ENCODE peak calls at places on chromosomes 7 and 10, in nine cellular contexts. M, G, B, X, S, F, Y, R and C are unnamed samples.
A peak's percentile ranks its signal among the peaks of the same experiment; 100 is the strongest.

GRCh38 chr10:22666287-22667092 is 47.9 kb downstream of the PIP4K2A start:
- DNase-seq in M (peak; percentile 82), G (peak; percentile 57), B (peak; percentile 81), X (no peak), S (peak; percentile 92), F (no peak), Y (no peak), R (no peak), C (peak; percentile 44)

GRCh38 chr7:152709307-152710133 is 33.6 kb upstream of the XRCC2 start:
- DNase-seq in M (no peak), G (no peak), B (no peak), X (peak; percentile 44), S (no peak), F (no peak), Y (no peak), R (no peak), C (no peak)

GRCh38 chr7:68904635-68905034 is 693.6 kb upstream of the AUTS2 start:
- DNase-seq in M (no peak), G (peak; percentile 4), B (peak; percentile 9), X (no peak), S (no peak), F (peak; percentile 12), Y (no peak), R (no peak), C (no peak)

GRCh38 chr7:113774182-113774807 is 144.5 kb downstream of the PPP1R3A start:
- DNase-seq in M (no peak), G (peak; percentile 66), B (peak; percentile 87), X (peak; percentile 42), S (peak; percentile 6), F (peak; percentile 39), Y (peak; percentile 31), R (no peak), C (no peak)

GRCh38 chr10:43939939-43940810 is 291.5 kb upstream of the ZNF32 start:
- DNase-seq in M (no peak), G (peak; percentile 11), B (peak; percentile 17), X (no peak), S (no peak), F (peak; percentile 60), Y (peak; percentile 49), R (no peak), C (no peak)

GRCh38 chr10:49600046-49600445 is 10.1 kb upstream of the SLC18A3 start:
- DNase-seq in M (no peak), G (no peak), B (no peak), X (no peak), S (no peak), F (no peak), Y (no peak), R (no peak), C (no peak)

GRCh38 chr7:4266270-4267040 is 415.6 kb upstream of the FOXK1 start:
- DNase-seq in M (no peak), G (no peak), B (no peak), X (no peak), S (no peak), F (no peak), Y (no peak), R (no peak), C (no peak)

GRCh38 chr7:88200793-88201192 is 19.0 kb downstream of the SRI start:
- DNase-seq in M (no peak), G (no peak), B (no peak), X (no peak), S (no peak), F (no peak), Y (no peak), R (no peak), C (no peak)

GRCh38 chr10:79014796-79015195 is 54.0 kb upstream of the ZMIZ1 start:
- DNase-seq in M (no peak), G (no peak), B (no peak), X (no peak), S (no peak), F (no peak), Y (no peak), R (peak; percentile 51), C (no peak)

GRCh38 chr10:79007843-79008319 is 60.9 kb upstream of the ZMIZ1 start:
- DNase-seq in M (no peak), G (peak; percentile 28), B (peak; percentile 45), X (no peak), S (no peak), F (peak; percentile 63), Y (no peak), R (no peak), C (no peak)

GRCh38 chr10:79009144-79009543 is 59.6 kb upstream of the ZMIZ1 start:
- DNase-seq in M (no peak), G (no peak), B (no peak), X (no peak), S (no peak), F (no peak), Y (no peak), R (no peak), C (no peak)

GRCh38 chr10:79013406-79013805 is 55.4 kb upstream of the ZMIZ1 start:
- DNase-seq in M (no peak), G (no peak), B (no peak), X (no peak), S (no peak), F (no peak), Y (no peak), R (no peak), C (no peak)

DNA sequence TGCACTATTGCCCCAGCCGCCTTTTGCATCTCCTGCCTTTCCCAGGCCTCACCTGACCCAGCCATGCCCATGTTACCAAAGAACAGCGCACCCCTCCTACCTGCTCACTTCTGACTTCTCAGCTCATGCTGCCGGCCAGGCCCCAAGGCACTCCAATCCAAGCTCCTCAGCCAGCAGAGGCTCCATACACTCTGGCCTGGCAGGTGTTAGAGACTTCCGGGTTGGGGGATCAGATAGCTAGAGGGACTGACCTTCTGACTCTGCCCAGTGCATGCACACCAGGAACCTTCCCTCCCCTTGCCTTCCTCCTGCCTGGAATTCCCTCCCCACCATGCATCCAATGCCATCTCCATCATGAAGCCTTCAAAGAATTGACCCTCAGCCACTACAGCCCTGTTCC is 56.2 kb upstream of the ZMIZ1 start:
- DNase-seq in M (no peak), G (no peak), B (no peak), X (no peak), S (no peak), F (no peak), Y (no peak), R (no peak), C (no peak)
- H3K4me3 ChIP-seq in M (no peak overlapping the region), G (no peak overlapping the region), B (no peak overlapping the region), X (no peak overlapping the region), S (no peak overlapping the region), F (no peak overlapping the region), Y (no peak overlapping the region), R (no peak overlapping the region), C (no peak overlapping the region)

GRCh38 chr10:114684822-114685209 is 26.7 kb upstream of the ABLIM1 start:
- DNase-seq in M (no peak), G (peak; percentile 75), B (peak; percentile 55), X (peak; percentile 70), S (no peak), F (peak; percentile 69), Y (peak; percentile 43), R (no peak), C (no peak)
- H3K4me3 ChIP-seq in M (no peak overlapping the region), G (no peak overlapping the region), B (no peak overlapping the region), X (peak overlapping the region; percentile 53), S (no peak overlapping the region), F (no peak overlapping the region), Y (peak overlapping the region; percentile 44), R (no peak overlapping the region), C (no peak overlapping the region)

DNA sequence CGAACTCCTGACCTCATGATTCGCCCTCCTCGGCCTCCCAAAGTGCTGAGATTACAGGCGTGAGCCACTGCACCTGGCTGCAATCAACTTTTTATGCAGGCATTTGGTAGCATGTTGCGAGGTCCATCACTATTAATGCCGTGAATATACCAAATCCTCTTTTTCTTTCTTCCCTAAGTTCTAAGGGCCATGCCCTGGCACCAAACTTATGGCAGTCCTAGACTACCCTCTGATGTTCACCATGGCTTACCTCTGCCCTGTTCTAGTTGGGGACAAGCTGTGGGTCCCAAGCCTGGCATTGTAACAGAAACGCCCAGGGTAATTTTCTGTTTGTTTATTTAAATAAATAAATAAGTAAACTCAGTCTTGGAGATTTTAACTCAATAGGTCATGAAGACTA is 13.3 kb downstream of the PRSS2 start:
- DNase-seq in M (no peak), G (no peak), B (no peak), X (peak; percentile 54), S (no peak), F (no peak), Y (no peak), R (no peak), C (no peak)
- H3K4me3 ChIP-seq in M (no peak overlapping the region), G (no peak overlapping the region), B (no peak overlapping the region), X (no peak overlapping the region), S (no peak overlapping the region), F (no peak overlapping the region), Y (no peak overlapping the region), R (no peak overlapping the region), C (no peak overlapping the region)

GRCh38 chr7:98286701-98287485 is 5.4 kb downstream of the BRI3 start:
- DNase-seq in M (no peak), G (no peak), B (no peak), X (no peak), S (no peak), F (no peak), Y (no peak), R (no peak), C (no peak)

GRCh38 chr7:98283887-98284222 is 2.4 kb downstream of the BRI3 start:
- DNase-seq in M (no peak), G (no peak), B (no peak), X (no peak), S (no peak), F (no peak), Y (no peak), R (no peak), C (no peak)

GRCh38 chr7:98284335-98285036 is 3.0 kb downstream of the BRI3 start:
- DNase-seq in M (no peak), G (peak; percentile 69), B (peak; percentile 52), X (peak; percentile 78), S (no peak), F (peak; percentile 97), Y (peak; percentile 81), R (peak; percentile 71), C (no peak)

GRCh38 chr7:98286093-98286525 is 4.6 kb downstream of the BRI3 start:
- DNase-seq in M (no peak), G (peak; percentile 52), B (peak; percentile 42), X (peak; percentile 90), S (no peak), F (peak; percentile 73), Y (peak; percentile 61), R (peak; percentile 86), C (no peak)

DNA sequence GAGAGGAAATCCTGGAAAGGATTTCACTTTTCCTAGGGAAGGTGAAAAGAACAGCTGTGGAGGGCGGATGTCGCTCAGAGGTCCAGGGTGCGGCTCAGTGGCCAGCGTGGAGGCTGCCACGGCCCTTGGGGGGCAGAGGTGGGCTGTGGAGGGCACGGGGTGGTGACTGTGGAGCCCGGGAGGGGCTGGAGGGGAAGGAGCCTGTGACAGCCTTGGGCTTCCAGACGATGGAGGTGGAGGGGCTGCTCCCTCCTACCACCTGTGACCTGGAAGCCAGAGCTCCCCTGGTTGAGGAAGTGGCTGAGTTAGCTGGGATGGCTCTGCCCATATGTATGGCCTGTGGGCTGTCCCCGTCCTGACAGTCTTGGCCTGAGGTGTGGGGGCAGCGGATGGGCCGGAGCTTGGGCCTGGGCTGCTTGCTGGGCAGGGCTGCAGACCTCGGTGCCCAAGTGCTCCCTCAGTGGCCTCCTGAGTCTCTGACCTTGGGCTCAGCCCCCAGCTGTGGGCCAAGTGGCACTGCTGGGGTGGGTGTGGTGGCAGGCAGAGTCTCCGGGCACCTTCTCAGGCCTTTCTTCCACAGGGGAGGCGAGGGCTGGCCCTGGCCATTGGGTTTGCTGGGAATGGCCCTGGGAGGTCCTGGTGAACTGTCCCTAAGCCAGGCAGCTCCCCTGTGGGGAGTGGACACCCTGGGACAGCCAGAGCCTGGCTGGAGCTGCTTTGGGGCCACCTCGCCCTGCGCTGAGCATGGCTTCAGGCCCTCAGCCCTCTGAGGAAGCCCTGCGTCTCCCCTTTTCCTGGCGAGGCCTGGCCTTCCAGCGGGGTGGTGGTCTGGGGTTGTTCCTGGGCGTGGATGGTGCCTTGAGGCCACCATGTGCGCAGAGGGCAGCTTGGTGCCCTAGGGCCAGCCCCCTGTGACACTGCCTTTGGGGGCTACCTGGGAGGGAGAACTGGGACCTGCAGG is 3.9 kb downstream of the BRI3 start:
- DNase-seq in M (no peak), G (no peak), B (no peak), X (no peak), S (no peak), F (no peak), Y (no peak), R (no peak), C (no peak)
- H3K4me3 ChIP-seq in M (no peak overlapping the region), G (peak overlapping the region; percentile 95), B (peak overlapping the region; percentile 86), X (peak overlapping the region; percentile 97), S (no peak overlapping the region), F (peak overlapping the region; percentile 93), Y (peak overlapping the region; percentile 92), R (peak overlapping the region; percentile 3), C (no peak overlapping the region)